ENCODE peak calls at places on chromosomes 6 and 20, in four cellular contexts. W is WERI-Rb-1, E is tibial artery, C is left lung. Y is an unnamed sample.

GRCh38 chr20:4488407-4489339 is 233.0 kb upstream of the PRND start:
- DNase-seq in W (no peak), E (no peak), C (no peak), Y (no peak)

GRCh38 chr20:5864873-5865582 is 85.3 kb downstream of the TRMT6 start:
- DNase-seq in W (no peak), C (no peak), E (no peak), Y (no peak)

GRCh38 chr20:31517373-31517772 is 3.1 kb downstream of the HM13 start:
- DNase-seq in E (peak; percentile 69), C (peak; percentile 57), W (peak; percentile 78), Y (no peak)

GRCh38 chr6:10309826-10310405 is 105.0 kb downstream of the TFAP2A start:
- DNase-seq in W (no peak), C (no peak), E (no peak), Y (no peak)

GRCh38 chr20:61118429-61119224 is 133.4 kb upstream of the CDH4 start:
- DNase-seq in E (no peak), C (no peak), W (no peak), Y (no peak)

GRCh38 chr20:45405566-45406259 is 2.4 kb upstream of the DBNDD2 start:
- DNase-seq in C (no peak), E (peak; percentile 82), W (no peak), Y (no peak)

GRCh38 chr6:139732451-139732850 is 358.0 kb upstream of the CITED2 start:
- DNase-seq in C (no peak), E (no peak), W (no peak), Y (no peak)

GRCh38 chr6:34922177-34922663 is 33.2 kb downstream of the ANKS1A start:
- DNase-seq in C (no peak), W (no peak), E (no peak), Y (no peak)

GRCh38 chr6:43334466-43335095 is 26.0 kb upstream of the CRIP3 start:
- DNase-seq in E (no peak), C (no peak), W (peak; percentile 25), Y (no peak)

DNA sequence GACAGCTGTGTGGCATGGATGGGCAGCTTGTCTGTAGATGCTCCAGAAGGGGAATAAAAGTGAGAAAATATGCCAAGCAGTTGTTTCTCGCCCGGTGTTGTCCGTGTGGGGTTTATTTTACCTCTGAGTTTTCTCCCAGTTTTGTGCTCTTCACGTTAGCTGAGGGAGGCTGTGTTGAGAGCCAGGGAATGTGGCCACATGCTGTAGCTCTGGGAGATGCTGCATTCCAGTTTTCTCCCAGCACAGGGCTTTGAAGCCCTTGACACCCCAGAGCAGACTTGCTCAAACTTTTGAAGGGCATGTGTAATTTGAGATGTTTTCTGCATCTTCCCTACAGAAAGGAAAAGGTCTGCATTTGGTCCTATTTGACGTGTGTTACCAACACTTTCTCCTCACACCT is 67.7 kb downstream of the RREB1 start:
- DNase-seq in C (no peak), W (no peak), E (no peak), Y (no peak)
- H3K27ac ChIP-seq in C (no peak overlapping the region), W (no peak overlapping the region), E (no peak overlapping the region), Y (no peak overlapping the region)

GRCh38 chr6:56742122-56742791 is 99.6 kb upstream of the DST start:
- DNase-seq in E (no peak), C (no peak), W (no peak), Y (no peak)
- H3K4me3 ChIP-seq in E (peak overlapping the region; percentile 21), C (no peak overlapping the region), W (no peak overlapping the region), Y (no peak overlapping the region)

DNA sequence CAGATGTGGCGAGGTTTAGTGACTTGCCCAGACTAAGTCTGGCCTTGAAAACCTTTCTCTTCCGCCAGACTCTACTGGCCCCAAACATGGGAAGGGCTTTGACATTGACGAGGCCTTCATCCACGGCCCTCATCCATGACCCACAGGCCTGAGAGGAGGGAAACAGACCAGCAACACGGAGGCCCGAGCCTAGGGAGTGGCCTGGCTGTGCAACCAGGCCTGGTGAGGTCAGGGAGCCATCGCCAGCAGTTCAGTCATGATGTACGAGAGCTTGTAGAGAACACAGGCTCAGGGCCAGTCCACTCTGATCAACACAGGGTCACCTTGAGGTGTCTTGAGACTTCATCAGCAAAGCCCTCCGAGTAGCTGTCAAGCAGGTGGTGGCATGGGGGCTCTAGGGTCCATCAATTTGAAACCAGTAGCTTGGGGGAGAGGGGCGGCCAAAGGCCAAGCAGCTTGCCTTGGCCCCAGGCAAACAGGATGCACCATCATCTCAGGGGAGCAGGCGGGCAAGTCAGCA is 36.2 kb downstream of the GFOD1 start:
- DNase-seq in W (no peak), E (no peak), C (no peak), Y (no peak)
- H3K27ac ChIP-seq in W (no peak overlapping the region), E (peak overlapping the region; percentile 71), C (no peak overlapping the region), Y (no peak overlapping the region)

GRCh38 chr6:138107752-138108592 is 753 bp upstream of the PERP start:
- DNase-seq in C (peak; percentile 41), W (peak; percentile 41), E (no peak), Y (no peak)
- H3K4me3 ChIP-seq in C (peak overlapping the region; percentile 57), W (peak overlapping the region; percentile 78), E (peak overlapping the region; percentile 95), Y (peak overlapping the region; percentile 63)

DNA sequence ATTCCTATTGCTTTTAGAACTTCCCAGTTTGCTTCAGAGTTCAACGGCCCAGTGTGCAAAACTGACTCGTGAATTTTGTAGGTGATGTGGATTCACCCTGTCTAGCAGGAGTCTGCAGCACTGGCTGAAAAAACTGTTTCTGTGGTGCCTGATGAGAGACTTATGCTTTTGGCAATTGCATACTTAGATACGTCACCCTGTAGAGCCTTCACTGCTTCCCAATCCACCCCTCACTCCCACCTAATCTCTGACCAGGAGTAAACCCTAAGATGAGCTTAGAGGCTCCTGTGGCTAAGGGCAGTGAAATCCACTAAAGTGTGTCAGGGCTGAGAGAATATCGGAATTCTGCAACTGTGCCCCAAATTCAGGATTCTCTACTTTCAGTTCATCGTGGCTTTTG is 14.3 kb downstream of the RPP21 start:
- DNase-seq in W (peak; percentile 76), C (no peak), E (no peak), Y (no peak)
- H3K27ac ChIP-seq in W (no peak overlapping the region), C (no peak overlapping the region), E (no peak overlapping the region), Y (no peak overlapping the region)

GRCh38 chr20:20710847-20711315 is 1.6 kb downstream of the RALGAPA2 start:
- DNase-seq in W (no peak), E (no peak), C (peak; percentile 46), Y (no peak)
- H3K4me3 ChIP-seq in W (no peak overlapping the region), E (peak overlapping the region; percentile 93), C (peak overlapping the region; percentile 84), Y (peak overlapping the region; percentile 76)

GRCh38 chr6:69696273-69696672 is 100.5 kb downstream of the LMBRD1 start:
- DNase-seq in W (no peak), E (no peak), C (no peak), Y (no peak)

GRCh38 chr6:69693749-69694148 is 103.1 kb downstream of the LMBRD1 start:
- DNase-seq in W (no peak), E (no peak), C (no peak), Y (no peak)

DNA sequence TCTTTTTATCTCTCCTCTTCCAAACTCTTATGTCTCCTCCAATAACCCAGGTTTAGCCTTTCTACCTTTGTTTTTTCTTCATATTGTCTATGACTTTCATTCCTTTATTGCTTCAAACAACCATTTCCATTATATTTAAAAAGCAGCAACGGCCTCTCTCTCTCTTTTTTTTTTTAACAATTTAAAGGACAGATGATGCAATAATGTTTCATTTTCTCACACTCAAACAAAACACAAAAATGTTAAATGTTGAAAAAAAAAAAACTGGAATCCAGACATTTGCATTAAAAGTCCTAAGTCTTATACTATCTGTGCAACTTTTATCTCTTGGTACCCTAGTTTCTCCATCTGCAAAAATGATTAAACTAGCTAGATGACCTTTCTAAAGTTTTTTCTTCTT is 105.8 kb downstream of the LMBRD1 start:
- DNase-seq in W (no peak), C (no peak), E (no peak), Y (no peak)
- H3K27ac ChIP-seq in W (no peak overlapping the region), C (no peak overlapping the region), E (no peak overlapping the region), Y (no peak overlapping the region)

DNA sequence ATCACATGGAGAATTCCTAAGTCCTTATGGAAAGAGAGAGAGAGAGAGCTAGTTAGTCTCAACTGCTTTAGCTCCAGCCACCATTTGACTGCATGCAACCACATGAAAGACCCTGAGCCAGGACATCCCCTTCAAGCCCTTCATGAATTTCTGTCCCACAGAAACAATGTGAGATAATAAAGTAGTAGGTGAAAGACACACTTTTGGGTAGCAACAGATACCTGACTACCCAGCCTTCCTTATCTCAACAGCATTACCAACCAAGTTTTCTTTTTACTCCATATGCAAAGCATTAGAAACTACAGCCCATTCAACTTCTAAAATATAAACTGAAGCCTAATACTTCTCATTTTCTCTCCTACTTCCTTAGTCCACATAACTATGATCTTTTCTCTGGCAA is 23.2 kb upstream of the THEMIS start:
- DNase-seq in C (no peak), W (no peak), E (no peak), Y (no peak)
- H3K4me3 ChIP-seq in C (no peak overlapping the region), W (no peak overlapping the region), E (no peak overlapping the region), Y (no peak overlapping the region)

GRCh38 chr6:79613912-79614311 is 17.2 kb upstream of the SH3BGRL2 start:
- DNase-seq in E (no peak), W (no peak), C (no peak), Y (no peak)
- H3K27ac ChIP-seq in E (no peak overlapping the region), W (no peak overlapping the region), C (no peak overlapping the region), Y (no peak overlapping the region)